ENCODE peak calls at places on chromosomes 6 and 20, in eight cellular contexts. Q is PC-3, L is heart right ventricle, V is uterus, T is heart left ventricle, N is left ventricle myocardium inferior, B is neural progenitor cell, K is Caco-2. P is an unnamed sample. For H3K27me3, the result is how much of the 10 kb centered on the place peaks cover.

GRCh38 chr6:159451051-159451450 is 242.0 kb downstream of the SOD2 start:
- DNase-seq in Q (no peak), L (no peak), V (no peak), T (no peak), N (no peak), B (no peak), K (no peak), P (peak)

GRCh38 chr6:47483853-47484546 is 6.4 kb downstream of the CD2AP start:
- DNase-seq in Q (peak), L (no peak), V (no peak), T (no peak), N (no peak), B (no peak), K (no peak), P (peak)

GRCh38 chr6:63543982-63544381 is 28.3 kb upstream of the LOC128125822 start:
- DNase-seq in Q (no peak), L (no peak), V (no peak), T (no peak), N (no peak), B (no peak), K (no peak), P (no peak)

GRCh38 chr20:39607124-39607523 is 645.0 kb downstream of the DHX35 start:
- DNase-seq in Q (no peak), L (no peak), V (no peak), T (no peak), N (no peak), B (no peak), K (no peak), P (peak)

GRCh38 chr6:126054802-126055201 is 68.5 kb downstream of the TRMT11 start:
- DNase-seq in Q (no peak), L (no peak), V (no peak), T (no peak), N (no peak), B (no peak), K (no peak), P (no peak)

GRCh38 chr6:56437171-56437900 is 190.0 kb upstream of the COL21A1 start:
- DNase-seq in Q (peak), L (no peak), V (no peak), T (no peak), N (no peak), B (no peak), K (no peak), P (peak)

GRCh38 chr20:24477831-24478547 is 8.6 kb downstream of the SYNDIG1 start:
- DNase-seq in Q (no peak), L (no peak), V (no peak), T (no peak), N (no peak), B (no peak), K (no peak), P (no peak)

GRCh38 chr6:95819939-95820338 is 195.8 kb upstream of the FUT9 start:
- DNase-seq in Q (no peak), L (no peak), V (no peak), T (no peak), N (no peak), B (no peak), K (no peak), P (no peak)

GRCh38 chr20:59569305-59569704 is 35.0 kb upstream of the PHACTR3 start:
- DNase-seq in Q (no peak), L (no peak), V (no peak), T (no peak), N (no peak), B (no peak), K (no peak), P (no peak)
- H3K27me3 ChIP-seq in Q (under half), L (under half), V (under half), T (under half), N (under half), B (half or more), K (under half), P (under half)

DNA sequence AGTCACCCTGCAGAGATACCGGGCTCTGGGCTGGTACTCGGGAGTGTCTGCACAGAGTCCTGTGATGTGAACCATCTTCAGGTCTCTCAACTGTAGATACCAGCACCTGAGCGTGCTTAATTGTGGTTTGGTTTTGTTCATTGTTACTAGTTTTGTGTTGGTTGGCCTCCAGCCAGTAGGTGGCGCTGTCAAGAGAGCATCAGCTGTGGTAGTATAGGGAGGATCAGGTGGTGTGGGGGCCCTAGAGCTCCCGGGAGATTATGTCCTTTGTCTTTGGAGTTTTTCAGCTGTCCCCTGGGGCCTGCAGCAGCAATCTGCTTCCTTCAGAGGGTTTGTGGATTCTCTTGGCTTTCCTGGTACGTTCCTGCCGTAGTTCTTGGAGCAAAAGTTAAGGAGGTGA is 67.9 kb downstream of the CDYL start:
- DNase-seq in Q (no peak), L (no peak), V (no peak), T (no peak), N (no peak), B (no peak), K (peak), P (no peak)
- TF ChIP-seq CTCF in Q (peak), L (no peak), V (no peak), T (peak), N (no peak), B (peak), K (peak), P (peak)

GRCh38 chr6:79869600-79870084 is 77.7 kb downstream of the ELOVL4 start:
- DNase-seq in Q (peak), L (peak), V (peak), T (peak), N (peak), B (peak), K (peak), P (peak)

GRCh38 chr6:79872303-79872702 is 75.0 kb downstream of the ELOVL4 start:
- DNase-seq in Q (no peak), L (no peak), V (no peak), T (no peak), N (no peak), B (no peak), K (no peak), P (peak)

GRCh38 chr6:79869184-79869583 is 78.2 kb downstream of the ELOVL4 start:
- DNase-seq in Q (no peak), L (no peak), V (no peak), T (no peak), N (no peak), B (no peak), K (no peak), P (no peak)

GRCh38 chr6:79864421-79864820 is 82.9 kb downstream of the ELOVL4 start:
- DNase-seq in Q (no peak), L (no peak), V (no peak), T (no peak), N (no peak), B (no peak), K (no peak), P (no peak)

DNA sequence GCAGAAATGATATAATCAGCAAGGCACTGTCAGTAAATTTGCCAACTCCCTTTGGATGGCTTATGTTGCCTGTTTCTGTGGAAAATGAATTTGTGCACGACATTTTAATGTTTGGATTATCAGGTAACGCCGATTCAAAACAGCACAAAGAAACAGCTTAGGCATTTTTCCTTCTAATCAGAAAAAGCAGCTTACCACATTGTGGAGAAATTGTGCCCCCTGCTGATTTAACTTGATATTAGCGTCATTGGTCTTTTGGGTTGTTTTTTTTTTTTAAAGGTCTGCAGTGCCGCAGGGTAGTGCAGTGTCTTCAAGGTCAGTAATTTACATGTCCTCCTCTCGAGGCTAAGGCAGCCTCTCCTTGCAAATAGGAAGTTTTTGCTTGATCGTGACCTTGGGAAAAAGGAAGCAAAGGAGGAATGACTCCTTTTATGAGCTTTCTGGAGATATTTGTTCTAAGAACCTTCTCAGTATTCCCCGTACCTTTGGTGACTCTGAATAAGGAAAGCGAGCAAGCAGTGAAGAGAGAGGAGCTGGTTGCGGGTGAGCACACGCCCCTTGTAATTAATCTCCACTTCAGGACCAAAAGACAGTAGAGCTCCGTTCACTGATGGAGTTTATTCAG is 79.1 kb downstream of the ELOVL4 start:
- DNase-seq in Q (peak), L (no peak), V (no peak), T (no peak), N (no peak), B (peak), K (peak), P (peak)
- H3K4me3 ChIP-seq in Q (peak), L (no peak), V (no peak), T (no peak), N (no peak), B (no peak), K (peak), P (no peak)

GRCh38 chr20:57309544-57310115 is 20.0 kb upstream of the SPO11 start:
- DNase-seq in Q (no peak), L (no peak), V (no peak), T (no peak), N (no peak), B (no peak), K (no peak), P (no peak)
- H3K27me3 ChIP-seq in Q (half or more), L (under half), V (under half), T (under half), N (half or more), B (under half), K (under half), P (under half)

GRCh38 chr20:57582432-57583288 is 21.8 kb downstream of the PCK1 start:
- DNase-seq in Q (peak), L (peak), V (peak), T (no peak), N (no peak), B (peak), K (peak), P (peak)

GRCh38 chr20:57584768-57585461 is 24.0 kb downstream of the PCK1 start:
- DNase-seq in Q (no peak), L (no peak), V (no peak), T (no peak), N (no peak), B (no peak), K (no peak), P (no peak)

GRCh38 chr20:57582029-57582378 is 21.1 kb downstream of the PCK1 start:
- DNase-seq in Q (no peak), L (no peak), V (no peak), T (no peak), N (no peak), B (no peak), K (no peak), P (no peak)

GRCh38 chr20:57585466-57586213 is 24.7 kb downstream of the PCK1 start:
- DNase-seq in Q (no peak), L (no peak), V (no peak), T (no peak), N (no peak), B (no peak), K (no peak), P (no peak)

DNA sequence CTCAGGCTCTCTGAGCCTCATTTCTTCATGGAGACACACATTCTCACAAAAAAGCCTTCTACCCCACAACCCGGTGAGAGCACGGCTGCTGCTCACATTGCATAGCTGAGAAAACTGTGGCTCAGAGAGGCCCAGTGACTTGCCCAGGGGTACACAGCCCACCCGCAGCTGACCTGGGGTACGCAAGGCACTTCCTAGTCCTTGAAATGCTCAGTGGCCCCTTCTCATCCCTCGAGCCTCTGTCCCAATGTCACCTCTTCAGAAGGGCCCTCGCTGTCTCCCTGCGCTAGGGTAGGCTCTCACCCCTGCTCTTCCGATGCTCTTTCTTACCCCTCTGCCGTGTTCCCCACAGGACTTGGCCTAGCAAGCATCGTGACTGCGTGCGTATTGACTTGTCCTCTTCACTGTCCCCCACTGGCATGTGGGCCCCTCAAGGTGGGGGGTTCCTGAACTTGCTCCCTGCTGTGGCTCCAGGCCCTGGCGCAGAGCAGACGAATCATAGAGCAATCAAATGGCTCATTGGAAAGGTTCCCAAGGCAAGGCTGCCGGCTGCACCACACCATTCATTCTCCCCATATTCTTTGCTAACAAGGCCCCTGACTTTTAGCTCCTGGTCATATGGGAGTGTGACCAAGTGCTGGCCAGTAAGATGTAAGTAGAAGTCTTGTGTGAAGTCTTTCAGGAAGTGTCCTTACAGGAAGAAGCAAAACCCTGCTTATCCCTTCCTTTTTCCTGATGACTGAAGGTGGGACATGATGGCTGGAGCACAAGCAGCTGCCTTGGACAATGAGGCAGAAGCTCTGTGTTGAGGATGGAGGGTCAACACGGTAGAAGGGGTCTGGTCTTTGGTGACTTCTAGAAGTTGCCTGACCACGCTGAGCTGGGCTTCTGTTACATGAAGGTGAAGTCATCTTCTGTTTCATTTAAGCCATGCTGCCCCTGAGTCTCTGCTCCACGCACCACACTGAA is 22.7 kb downstream of the PCK1 start:
- DNase-seq in Q (no peak), L (no peak), V (no peak), T (no peak), N (no peak), B (no peak), K (no peak), P (no peak)
- TF ChIP-seq CTCF in Q (peak), L (no peak), V (no peak), T (no peak), N (no peak), B (no peak), K (no peak), P (no peak)

GRCh38 chr6:163418273-163419029 is 3.9 kb downstream of the QKI start:
- DNase-seq in Q (no peak), L (no peak), V (no peak), T (no peak), N (no peak), B (no peak), K (no peak), P (no peak)

GRCh38 chr6:163420315-163420667 is 5.8 kb downstream of the QKI start:
- DNase-seq in Q (no peak), L (no peak), V (no peak), T (no peak), N (no peak), B (no peak), K (no peak), P (no peak)

GRCh38 chr6:163422574-163422973 is 8.1 kb downstream of the QKI start:
- DNase-seq in Q (no peak), L (no peak), V (no peak), T (no peak), N (no peak), B (peak), K (no peak), P (no peak)

GRCh38 chr6:163417595-163417994 is 3.1 kb downstream of the QKI start:
- DNase-seq in Q (no peak), L (no peak), V (no peak), T (no peak), N (no peak), B (no peak), K (no peak), P (peak)

GRCh38 chr6:163419413-163420314 is 5.1 kb downstream of the QKI start:
- DNase-seq in Q (peak), L (no peak), V (no peak), T (no peak), N (no peak), B (no peak), K (no peak), P (peak)
- H3K4me3 ChIP-seq in Q (peak), L (peak), V (peak), T (peak), N (peak), B (peak), K (no peak), P (peak)

GRCh38 chr20:50399003-50399916 is 110.9 kb upstream of the PTPN1 start:
- DNase-seq in Q (no peak), L (peak), V (peak), T (peak), N (peak), B (no peak), K (peak), P (no peak)
- H3K27me3 ChIP-seq in Q (under half), L (under half), V (under half), T (under half), N (under half), B (under half), K (under half), P (under half)

GRCh38 chr20:32240220-32240619 is 32.5 kb downstream of the POFUT1 start:
- DNase-seq in Q (peak), L (no peak), V (no peak), T (no peak), N (no peak), B (peak), K (peak), P (no peak)
- TF ChIP-seq CTCF in Q (no peak), L (no peak), V (no peak), T (no peak), N (no peak), B (no peak), K (peak), P (no peak)

GRCh38 chr20:4667371-4667773 is 54.3 kb upstream of the PRND start:
- DNase-seq in Q (no peak), L (no peak), V (no peak), T (no peak), N (no peak), B (no peak), K (no peak), P (peak)

GRCh38 chr20:4665591-4665990 is 56.1 kb upstream of the PRND start:
- DNase-seq in Q (no peak), L (no peak), V (no peak), T (no peak), N (no peak), B (no peak), K (no peak), P (no peak)

GRCh38 chr20:4664691-4665360 is 56.9 kb upstream of the PRND start:
- DNase-seq in Q (no peak), L (no peak), V (no peak), T (no peak), N (no peak), B (no peak), K (no peak), P (no peak)

GRCh38 chr20:4667836-4668235 is 53.9 kb upstream of the PRND start:
- DNase-seq in Q (no peak), L (no peak), V (no peak), T (no peak), N (no peak), B (no peak), K (no peak), P (no peak)

DNA sequence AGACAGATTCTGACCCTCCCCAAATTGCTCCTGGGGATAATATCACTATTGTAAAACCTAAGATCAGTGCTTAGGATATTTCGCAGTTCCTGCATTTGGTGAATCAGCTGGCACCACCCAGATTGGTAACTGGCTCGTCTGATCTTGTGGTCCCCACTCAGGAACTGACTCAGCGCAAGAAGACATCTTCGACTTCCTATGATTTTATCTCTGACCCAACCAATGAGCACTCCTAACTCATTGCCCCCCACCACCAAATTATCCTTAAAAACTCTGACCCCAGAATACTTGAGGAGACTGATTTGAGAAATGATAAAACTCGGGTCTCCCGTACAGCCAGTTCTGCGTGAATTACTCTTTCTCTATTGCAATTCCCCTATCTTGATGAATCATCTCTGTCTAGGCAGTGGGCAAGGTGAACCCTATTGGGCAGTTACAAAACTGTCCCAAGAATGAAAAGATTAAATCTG is 55.7 kb upstream of the PRND start:
- DNase-seq in Q (peak), L (no peak), V (no peak), T (no peak), N (no peak), B (no peak), K (no peak), P (peak)
- H3K4me3 ChIP-seq in Q (peak), L (no peak), V (no peak), T (no peak), N (no peak), B (no peak), K (no peak), P (no peak)

GRCh38 chr20:54027704-54028103 is 42.7 kb downstream of the BCAS1 start:
- DNase-seq in Q (no peak), L (no peak), V (no peak), T (no peak), N (no peak), B (no peak), K (no peak), P (no peak)
- H3K27me3 ChIP-seq in Q (half or more), L (under half), V (under half), T (under half), N (under half), B (under half), K (under half), P (under half)

P was measured in bronchial epithelial cell.